ENCODE peak calls at places on chromosome 22, in seven cellular contexts. Z is H1, W is transverse colon, D is heart left ventricle, A is right lobe of liver, P is sigmoid colon, O is spleen. J is an unnamed sample.
A peak's percentile ranks its signal among the peaks of the same experiment; 100 is the strongest.

GRCh38 chr22:43425976-43426785 is 14.4 kb downstream of the MPPED1 start:
- DNase-seq in O (no peak), W (no peak), P (no peak), A (peak; percentile 15), D (no peak), Z (no peak), J (no peak)

GRCh38 chr22:38959574-38959973 is 2.2 kb downstream of the APOBEC3A start:
- DNase-seq in P (no peak), O (peak; percentile 47), D (no peak), W (no peak), A (no peak), Z (no peak), J (no peak)

GRCh38 chr22:27317961-27318360 is 483.6 kb downstream of the MN1 start:
- DNase-seq in W (peak; percentile 43), A (no peak), D (no peak), O (no peak), Z (no peak), P (no peak), J (no peak)

GRCh38 chr22:39251762-39252460 is 7.1 kb upstream of the PDGFB start:
- DNase-seq in D (no peak), A (no peak), O (no peak), W (no peak), Z (no peak), P (no peak), J (no peak)

GRCh38 chr22:22035203-22035602 is 52.6 kb upstream of the TOP3B start:
- DNase-seq in A (no peak), D (no peak), Z (no peak), O (no peak), W (no peak), P (no peak), J (no peak)

GRCh38 chr22:39212721-39213376 is 31.9 kb downstream of the PDGFB start:
- DNase-seq in O (peak; percentile 44), Z (no peak), W (no peak), D (peak; percentile 9), P (peak; percentile 40), A (no peak), J (peak; percentile 27)

GRCh38 chr22:31046591-31047226 is 34.4 kb upstream of the SMTN start:
- DNase-seq in O (peak; percentile 86), D (peak; percentile 87), P (peak; percentile 86), W (peak; percentile 21), Z (no peak), A (peak; percentile 78), J (peak; percentile 60)

GRCh38 chr22:43222281-43222680 is 35.3 kb upstream of the TTLL12 start:
- DNase-seq in Z (no peak), D (peak; percentile 72), W (no peak), P (no peak), O (peak; percentile 85), A (no peak), J (no peak)

GRCh38 chr22:38799265-38800002 is 5.5 kb upstream of the DNAL4 start:
- DNase-seq in O (no peak), D (no peak), W (no peak), Z (no peak), A (no peak), P (peak; percentile 18), J (no peak)

GRCh38 chr22:41445171-41446056 is 1.2 kb downstream of the TOB2 start:
- DNase-seq in P (peak; percentile 76), O (peak; percentile 84), Z (no peak), W (peak; percentile 31), A (peak; percentile 28), D (peak; percentile 49), J (peak; percentile 57)

GRCh38 chr22:44486538-44486937 is 11.5 kb downstream of the RTL6 start:
- DNase-seq in O (no peak), Z (no peak), D (no peak), P (no peak), W (no peak), A (no peak), J (no peak)

GRCh38 chr22:38313384-38313955 is 3.8 kb downstream of the CSNK1E start:
- DNase-seq in A (peak; percentile 67), W (peak; percentile 75), P (peak; percentile 95), O (peak; percentile 85), Z (no peak), D (peak; percentile 87), J (peak; percentile 63)

GRCh38 chr22:49509016-49509415 is 318.7 kb downstream of the BRD1 start:
- DNase-seq in A (no peak), W (no peak), D (no peak), Z (no peak), O (no peak), P (no peak), J (no peak)

GRCh38 chr22:21942407-21942895 is 10.2 kb downstream of the PPM1F start:
- DNase-seq in O (peak; percentile 92), A (peak; percentile 83), D (peak; percentile 90), Z (no peak), P (peak; percentile 91), W (peak; percentile 52), J (no peak)

GRCh38 chr22:29615705-29616104 is 12.3 kb downstream of the NF2 start:
- DNase-seq in O (no peak), P (no peak), Z (no peak), D (no peak), W (no peak), A (no peak), J (no peak)

GRCh38 chr22:44523981-44524759 is 26.1 kb upstream of the RTL6 start:
- DNase-seq in A (no peak), Z (no peak), W (peak; percentile 44), P (peak; percentile 87), O (no peak), D (no peak), J (no peak)

GRCh38 chr22:44091751-44092150 is 67.6 kb downstream of the PARVB start:
- DNase-seq in W (no peak), A (no peak), P (peak; percentile 57), D (no peak), O (no peak), Z (no peak), J (no peak)

GRCh38 chr22:42994917-42995562 is 19.9 kb downstream of the PACSIN2 start:
- DNase-seq in W (peak; percentile 75), P (peak; percentile 88), D (peak; percentile 38), O (no peak), A (no peak), Z (no peak), J (peak; percentile 73)

GRCh38 chr22:45645526-45646414 is 25.9 kb upstream of the ATXN10 start:
- DNase-seq in O (peak; percentile 93), A (peak; percentile 81), W (peak; percentile 81), P (peak; percentile 85), D (peak; percentile 71), Z (no peak), J (peak; percentile 88)

GRCh38 chr22:30290679-30291333 is 1.5 kb upstream of the CASTOR1 start:
- DNase-seq in Z (no peak), A (peak; percentile 83), W (peak; percentile 74), O (peak; percentile 87), P (peak; percentile 97), D (peak; percentile 89), J (peak; percentile 76)

GRCh38 chr22:44603774-44604173 is 98.2 kb upstream of the PRR5 start:
- DNase-seq in O (no peak), Z (no peak), A (no peak), W (no peak), P (no peak), D (no peak), J (no peak)

GRCh38 chr22:40922484-40923303 is 28.5 kb upstream of the RBX1 start:
- DNase-seq in P (no peak), D (no peak), O (no peak), Z (no peak), W (no peak), A (no peak), J (no peak)

GRCh38 chr22:39712081-39712480 is 141.5 kb downstream of the CACNA1I start:
- DNase-seq in Z (no peak), D (no peak), A (no peak), P (no peak), W (no peak), O (no peak), J (no peak)

GRCh38 chr22:31474743-31475142 is 14.9 kb downstream of the EIF4ENIF1 start:
- DNase-seq in A (no peak), P (no peak), Z (no peak), D (no peak), O (no peak), W (no peak), J (no peak)

GRCh38 chr22:23180301-23180892 is at the start of gene BCR:
- DNase-seq in A (peak; percentile 85), D (peak; percentile 81), O (peak; percentile 93), W (peak; percentile 82), P (peak; percentile 89), Z (no peak), J (peak; percentile 66)

GRCh38 chr22:39134366-39135091 is 18.0 kb downstream of the CBX7 start:
- DNase-seq in O (peak; percentile 74), D (no peak), Z (no peak), P (peak; percentile 39), A (no peak), W (no peak), J (peak; percentile 44)

GRCh38 chr22:26447594-26448329 is 18.7 kb downstream of the ASPHD2 start:
- DNase-seq in O (no peak), A (no peak), D (no peak), W (no peak), P (no peak), Z (no peak), J (no peak)

GRCh38 chr22:29136715-29137700 is 64.2 kb downstream of the KREMEN1 start:
- DNase-seq in Z (no peak), A (no peak), P (no peak), O (no peak), D (no peak), W (no peak), J (peak; percentile 37)

GRCh38 chr22:27309713-27310112 is 491.8 kb downstream of the MN1 start:
- DNase-seq in Z (no peak), P (no peak), A (no peak), D (no peak), W (no peak), O (no peak), J (no peak)

GRCh38 chr22:22461583-22461982 is 47.0 kb downstream of the ZNF280B start:
- DNase-seq in A (no peak), D (no peak), Z (no peak), O (no peak), W (no peak), P (no peak), J (no peak)

GRCh38 chr22:17795661-17796548 is 21.6 kb upstream of the BID start:
- DNase-seq in A (no peak), P (no peak), Z (no peak), D (no peak), W (no peak), O (no peak), J (no peak)
- TF ChIP-seq POLR2A in A (no peak), P (no peak), Z (no peak), D (no peak), W (no peak), O (no peak), J (no peak)

GRCh38 chr22:36846949-36847348 is 13.9 kb upstream of the NCF4 start:
- DNase-seq in D (no peak), P (no peak), A (no peak), W (no peak), Z (no peak), O (no peak), J (no peak)
- H3K27me3 ChIP-seq in D (peaks cover 37% of the 10 kb centered on the region), P (peaks cover 5% of the 10 kb centered on the region), A (no peaks in the 10 kb centered on the region), W (peaks cover 28% of the 10 kb centered on the region), Z (no peaks in the 10 kb centered on the region), O (peaks cover 32% of the 10 kb centered on the region), J (no peaks in the 10 kb centered on the region)

GRCh38 chr22:46810856-46811786 is 48.7 kb downstream of the TBC1D22A start:
- DNase-seq in A (no peak), P (no peak), D (no peak), W (no peak), O (no peak), Z (no peak), J (no peak)
- TF ChIP-seq POLR2A in A (no peak), P (no peak), D (no peak), W (no peak), O (no peak), Z (no peak), J (no peak)

GRCh38 chr22:24303007-24303406 is 32.4 kb downstream of the SPECC1L start:
- DNase-seq in W (no peak), P (no peak), Z (no peak), D (no peak), O (no peak), A (no peak), J (no peak)
- H3K27me3 ChIP-seq in W (no peaks in the 10 kb centered on the region), P (no peaks in the 10 kb centered on the region), Z (no peaks in the 10 kb centered on the region), D (no peaks in the 10 kb centered on the region), O (no peaks in the 10 kb centered on the region), A (no peaks in the 10 kb centered on the region), J (no peaks in the 10 kb centered on the region)

J was measured in Peyer's patch.